ENCODE peak calls at places on chromosomes 7 and 10, in four cellular contexts. R is B cell, N is WTC11, S is ascending aorta. L is an unnamed sample.

GRCh38 chr10:103618575-103619423 is 125.3 kb downstream of the NEURL1 start:
- DNase-seq in R (no peak), N (no peak), S (no peak), L (peak)

GRCh38 chr7:94031865-94032264 is 27.7 kb upstream of the BET1 start:
- DNase-seq in R (no peak), N (no peak), S (no peak), L (no peak)

GRCh38 chr10:45044290-45044689 is 43.6 kb downstream of the ZNF22 start:
- DNase-seq in R (no peak), N (peak), S (no peak), L (no peak)

GRCh38 chr7:51033722-51034530 is 251.2 kb upstream of the GRB10 start:
- DNase-seq in R (peak), N (no peak), S (no peak), L (no peak)

GRCh38 chr10:75129537-75129936 is 18.1 kb downstream of the SAMD8 start:
- DNase-seq in R (no peak), N (no peak), S (no peak), L (no peak)

GRCh38 chr10:24349379-24350110 is 140.6 kb downstream of the KIAA1217 start:
- DNase-seq in R (no peak), N (no peak), S (no peak), L (no peak)

GRCh38 chr10:98424308-98425254 is 9.6 kb upstream of the PYROXD2 start:
- DNase-seq in R (no peak), N (no peak), S (no peak), L (no peak)

GRCh38 chr7:107017965-107018714 is 26.4 kb upstream of the PRKAR2B start:
- DNase-seq in R (no peak), N (no peak), S (no peak), L (no peak)

GRCh38 chr10:60299961-60300883 is 89.5 kb downstream of the ANK3 start:
- DNase-seq in R (no peak), N (peak), S (no peak), L (no peak)

GRCh38 chr10:69961168-69961863 is 91.3 kb upstream of the MACROH2A2 start:
- DNase-seq in R (no peak), N (no peak), S (no peak), L (no peak)

GRCh38 chr7:128005117-128005516 is 26.1 kb downstream of the LRRC4 start:
- DNase-seq in R (peak), N (no peak), S (no peak), L (no peak)

GRCh38 chr7:3201937-3202715 is 98.9 kb upstream of the SDK1 start:
- DNase-seq in R (no peak), N (no peak), S (no peak), L (no peak)

GRCh38 chr10:17200885-17201164 is 647 bp downstream of the TRDMT1 start:
- DNase-seq in R (no peak), N (no peak), S (no peak), L (peak)

L was measured in left lung.